ENCODE peak calls at places on chromosomes 13 and 19, in four cellular contexts. O, I, S and H are unnamed samples.

GRCh38 chr19:45577111-45577905 is 7.3 kb downstream of the OPA3 start:
- DNase-seq in O (peak), I (peak), S (peak), H (peak)

GRCh38 chr13:25335856-25336255 is 34.4 kb downstream of the NUP58 start:
- DNase-seq in O (no peak), I (peak), S (peak), H (no peak)

GRCh38 chr19:33796164-33797100 is at the start of gene KCTD15:
- DNase-seq in O (no peak), I (peak), S (peak), H (no peak)

GRCh38 chr13:88656751-88657150 is 985.6 kb downstream of the SLITRK5 start:
- DNase-seq in O (no peak), I (no peak), S (no peak), H (no peak)

GRCh38 chr13:48626077-48626449 is 27.7 kb upstream of the CYSLTR2 start:
- DNase-seq in O (no peak), I (no peak), S (peak), H (no peak)

GRCh38 chr19:54449701-54450069 is 686 bp downstream of the LENG8 start:
- DNase-seq in O (no peak), I (peak), S (peak), H (no peak)

GRCh38 chr19:6677924-6678689 is 8.1 kb upstream of the TNFSF14 start:
- DNase-seq in O (no peak), I (peak), S (peak), H (no peak)

GRCh38 chr19:50690439-50690838 is 29.2 kb downstream of the SHANK1 start:
- DNase-seq in O (no peak), I (no peak), S (no peak), H (no peak)

GRCh38 chr19:8161135-8161646 is 11.8 kb upstream of the FBN3 start:
- DNase-seq in O (no peak), I (no peak), S (peak), H (no peak)

GRCh38 chr19:38640368-38640767 is 7.1 kb upstream of the ACTN4 start:
- DNase-seq in O (no peak), I (no peak), S (no peak), H (no peak)

GRCh38 chr13:63625869-63626268 is 2210.2 kb upstream of the PCDH20 start:
- DNase-seq in O (no peak), I (no peak), S (no peak), H (peak)

GRCh38 chr19:13880059-13880672 is 3.2 kb downstream of the NANOS3 start:
- DNase-seq in O (peak), I (peak), S (peak), H (peak)

GRCh38 chr13:102873653-102874052 is 27.8 kb downstream of the ERCC5 start:
- DNase-seq in O (no peak), I (peak), S (peak), H (peak)

GRCh38 chr13:70841240-70842061 is 733.2 kb upstream of the KLHL1 start:
- DNase-seq in O (no peak), I (no peak), S (no peak), H (no peak)

GRCh38 chr19:17323274-17323972 is 11.2 kb downstream of the ANO8 start:
- DNase-seq in O (no peak), I (no peak), S (no peak), H (no peak)

GRCh38 chr13:62627226-62627625 is 1211.6 kb upstream of the PCDH20 start:
- DNase-seq in O (no peak), I (no peak), S (no peak), H (no peak)

GRCh38 chr13:91185294-91185863 is 162.1 kb upstream of the MIR17HG start:
- DNase-seq in O (no peak), I (peak), S (peak), H (peak)

GRCh38 chr19:40313229-40313983 is 28.3 kb upstream of the AKT2 start:
- DNase-seq in O (no peak), I (no peak), S (no peak), H (no peak)

GRCh38 chr19:16860118-16860517 is 28.7 kb upstream of the F2RL3 start:
- DNase-seq in O (no peak), I (no peak), S (no peak), H (no peak)

GRCh38 chr19:55250262-55251036 is 8.4 kb downstream of the PPP6R1 start:
- DNase-seq in O (no peak), I (no peak), S (no peak), H (no peak)

GRCh38 chr19:45161715-45162463 is 1.1 kb upstream of the NKPD1 start:
- DNase-seq in O (no peak), I (peak), S (peak), H (no peak)

GRCh38 chr13:35157143-35157755 is 215.2 kb downstream of the NBEA start:
- DNase-seq in O (peak), I (peak), S (peak), H (peak)

GRCh38 chr13:62294210-62294609 is 878.6 kb upstream of the PCDH20 start:
- DNase-seq in O (no peak), I (no peak), S (no peak), H (peak)

GRCh38 chr19:12723383-12723642 is 419 bp downstream of the TNPO2 start:
- DNase-seq in O (no peak), I (peak), S (no peak), H (no peak)

DNA sequence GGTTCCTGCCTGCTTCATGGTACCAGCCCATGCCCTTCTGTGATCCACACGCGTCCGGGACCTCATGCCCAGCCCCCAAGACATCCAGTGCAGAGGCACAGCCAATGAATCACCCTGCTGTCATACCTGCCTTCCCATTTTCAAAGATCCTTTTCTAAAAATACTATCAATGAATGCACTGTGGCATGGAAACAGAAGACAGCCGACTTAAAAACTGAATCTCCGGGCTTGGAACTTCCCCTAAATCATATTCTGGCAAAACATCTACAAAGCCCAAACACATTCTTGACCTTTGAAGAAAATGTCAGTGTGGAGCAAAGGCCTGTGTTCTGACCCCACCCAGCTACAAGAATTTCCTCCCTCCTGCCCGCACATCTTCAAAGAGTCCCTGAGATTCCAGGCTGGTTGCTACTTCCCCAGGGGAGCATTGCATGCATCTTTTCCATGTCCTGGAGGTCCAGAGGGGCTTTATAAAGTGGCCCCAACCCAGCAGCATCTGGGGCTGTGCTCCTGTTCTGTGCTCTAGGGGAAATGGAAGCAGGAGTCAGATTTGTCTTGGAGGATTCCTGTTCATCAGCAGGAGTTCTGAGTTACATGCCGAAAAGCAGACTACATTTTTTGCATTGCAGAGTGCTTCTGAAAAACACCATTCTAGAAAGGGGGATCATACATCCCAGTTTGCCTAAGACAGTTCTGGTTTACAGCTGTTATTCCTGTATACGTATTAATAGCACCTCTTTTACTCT is 135.2 kb downstream of the USP12 start:
- DNase-seq in O (no peak), I (peak), S (peak), H (peak)
- H3K27ac ChIP-seq in O (peak), I (no peak), S (no peak), H (peak)

GRCh38 chr13:114069376-114070097 is 62.9 kb downstream of the RASA3 start:
- DNase-seq in O (peak), I (no peak), S (no peak), H (no peak)
- H3K27ac ChIP-seq in O (peak), I (peak), S (no peak), H (peak)

DNA sequence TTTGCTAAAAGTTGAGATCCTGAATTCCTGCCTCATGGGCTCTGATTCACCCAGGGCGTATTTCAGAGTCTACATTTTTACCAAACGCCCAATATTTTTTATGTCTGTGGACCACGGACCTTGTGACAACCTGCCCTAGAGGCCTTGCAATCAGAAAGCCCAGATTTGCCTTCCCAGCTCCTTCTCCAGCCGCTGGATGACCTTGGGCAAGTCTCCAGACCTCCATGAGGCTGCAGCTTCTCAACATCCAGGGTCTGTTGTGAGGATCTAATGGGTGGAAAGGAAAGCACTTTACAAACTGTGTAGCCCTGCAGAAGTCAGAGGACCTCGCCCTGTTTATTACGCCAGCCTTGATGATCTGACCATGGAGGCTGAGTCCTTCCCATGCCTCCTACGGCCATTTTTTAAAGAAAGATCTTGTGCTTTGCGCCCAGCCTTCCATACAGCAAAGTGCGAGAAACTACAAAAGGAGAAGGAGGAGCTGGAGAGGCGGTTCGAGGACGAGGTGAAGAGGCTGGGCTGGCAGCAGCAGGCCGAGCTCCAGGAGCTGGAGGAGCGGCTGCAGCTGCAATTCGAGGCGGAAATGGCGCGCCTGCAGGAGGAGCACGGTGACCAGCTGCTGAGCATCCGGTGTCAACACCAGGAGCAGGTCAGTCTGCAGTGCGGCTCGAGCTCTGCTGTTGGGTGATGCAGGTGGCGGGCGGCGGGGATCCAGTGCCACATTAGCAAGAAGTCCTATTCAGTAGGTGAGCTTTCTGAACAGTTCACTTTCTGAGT is 115.6 kb downstream of the SLC7A1 start:
- DNase-seq in O (no peak), I (no peak), S (peak), H (no peak)
- H3K27ac ChIP-seq in O (no peak), I (no peak), S (no peak), H (no peak)

DNA sequence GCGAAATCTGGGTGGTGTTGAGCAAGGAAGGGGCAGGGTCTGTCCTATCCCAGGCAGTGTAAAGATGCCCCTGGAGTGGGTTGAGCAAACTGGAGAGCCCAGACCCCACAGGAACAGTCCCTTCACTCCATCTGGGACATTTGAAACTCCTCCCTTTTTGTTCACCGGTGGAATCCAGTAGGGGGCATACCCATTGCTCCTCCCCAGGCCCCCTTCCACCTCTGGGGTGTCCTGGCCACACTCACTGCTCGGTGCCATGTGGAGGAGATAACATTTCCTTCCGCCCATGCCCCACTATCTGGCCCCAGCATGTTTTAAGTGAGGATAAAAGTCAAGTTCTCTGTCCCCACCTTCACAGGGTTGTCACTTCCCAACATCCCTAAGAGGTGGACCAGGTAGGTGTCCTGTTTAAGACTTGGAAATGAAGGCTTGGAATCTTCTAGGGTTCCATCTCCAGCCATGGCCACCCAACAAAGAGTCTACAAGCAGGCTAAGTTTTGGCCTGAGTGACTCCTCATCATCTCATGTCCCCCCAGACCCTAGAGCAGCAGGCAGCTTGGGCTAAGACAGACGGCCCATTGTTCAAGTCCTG is 9.2 kb downstream of the ZNF526 start:
- DNase-seq in O (no peak), I (no peak), S (no peak), H (no peak)
- H3K27ac ChIP-seq in O (no peak), I (peak), S (peak), H (peak)

GRCh38 chr13:113848431-113849260 is 15.2 kb downstream of the GAS6 start:
- DNase-seq in O (peak), I (no peak), S (no peak), H (peak)
- H3K27ac ChIP-seq in O (peak), I (peak), S (no peak), H (peak)

DNA sequence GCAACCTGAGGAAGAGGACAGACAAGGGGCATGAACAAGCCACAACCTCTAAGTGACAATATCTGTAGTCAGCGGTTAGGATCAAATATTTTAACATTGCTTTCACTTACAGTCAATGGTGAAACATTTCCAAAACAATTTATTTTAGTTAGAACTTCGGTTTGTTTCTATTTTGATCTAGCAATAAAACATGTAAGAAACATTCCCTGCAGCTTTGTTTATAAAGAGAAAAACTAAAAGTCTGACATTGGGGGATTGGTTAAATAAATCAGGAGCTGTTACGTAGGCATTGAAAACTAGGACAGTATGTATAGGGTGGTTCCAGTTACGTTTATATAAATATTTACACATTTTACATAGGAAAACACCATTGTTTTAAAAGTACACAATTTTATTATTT is 3.4 kb downstream of the URI1 start:
- DNase-seq in O (no peak), I (peak), S (no peak), H (no peak)
- H3K27ac ChIP-seq in O (no peak), I (peak), S (peak), H (no peak)

DNA sequence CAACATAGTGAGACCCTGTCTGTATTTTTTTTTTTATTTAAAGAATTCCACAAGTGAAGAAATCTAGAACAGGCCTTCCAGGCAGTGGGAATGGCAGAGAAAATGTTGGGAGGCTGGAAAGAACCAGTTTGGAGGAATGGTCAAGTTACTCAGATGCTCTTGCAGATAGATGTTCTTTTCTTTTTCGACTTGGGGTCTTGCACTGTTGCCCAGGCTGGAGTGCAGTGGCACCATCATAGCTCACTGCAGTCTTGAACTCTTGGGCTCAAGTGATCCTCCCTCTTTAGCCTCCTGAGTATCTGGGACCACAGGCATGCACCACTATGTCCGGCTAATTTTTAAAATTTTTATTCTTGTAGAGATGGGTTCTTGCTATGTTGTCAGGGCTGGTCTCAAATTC is 662 bp downstream of the C5AR1 start:
- DNase-seq in O (no peak), I (no peak), S (no peak), H (no peak)
- H3K27ac ChIP-seq in O (peak), I (no peak), S (no peak), H (peak)

DNA sequence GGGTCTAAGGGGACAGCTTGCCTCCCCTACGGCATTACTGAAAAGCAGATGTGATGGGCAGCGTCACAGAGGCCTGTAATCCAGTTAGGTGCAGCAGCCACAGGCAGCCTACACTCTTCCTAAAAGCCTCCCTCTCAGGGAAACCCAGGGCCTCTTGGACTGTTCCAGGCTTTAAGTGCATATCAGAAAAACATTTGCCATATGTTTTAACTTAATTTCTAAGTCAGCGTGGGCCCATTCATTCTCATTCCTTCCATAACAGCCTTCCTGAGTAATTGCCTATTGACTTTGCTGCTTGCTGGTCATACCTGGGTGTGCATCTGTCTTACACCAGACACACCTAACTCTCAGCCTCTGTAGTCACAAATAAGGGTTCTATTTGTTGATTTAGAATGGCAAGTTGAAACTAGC is 135.6 kb upstream of the SERP2 start:
- DNase-seq in O (no peak), I (peak), S (peak), H (peak)
- H3K27ac ChIP-seq in O (peak), I (peak), S (no peak), H (peak)

DNA sequence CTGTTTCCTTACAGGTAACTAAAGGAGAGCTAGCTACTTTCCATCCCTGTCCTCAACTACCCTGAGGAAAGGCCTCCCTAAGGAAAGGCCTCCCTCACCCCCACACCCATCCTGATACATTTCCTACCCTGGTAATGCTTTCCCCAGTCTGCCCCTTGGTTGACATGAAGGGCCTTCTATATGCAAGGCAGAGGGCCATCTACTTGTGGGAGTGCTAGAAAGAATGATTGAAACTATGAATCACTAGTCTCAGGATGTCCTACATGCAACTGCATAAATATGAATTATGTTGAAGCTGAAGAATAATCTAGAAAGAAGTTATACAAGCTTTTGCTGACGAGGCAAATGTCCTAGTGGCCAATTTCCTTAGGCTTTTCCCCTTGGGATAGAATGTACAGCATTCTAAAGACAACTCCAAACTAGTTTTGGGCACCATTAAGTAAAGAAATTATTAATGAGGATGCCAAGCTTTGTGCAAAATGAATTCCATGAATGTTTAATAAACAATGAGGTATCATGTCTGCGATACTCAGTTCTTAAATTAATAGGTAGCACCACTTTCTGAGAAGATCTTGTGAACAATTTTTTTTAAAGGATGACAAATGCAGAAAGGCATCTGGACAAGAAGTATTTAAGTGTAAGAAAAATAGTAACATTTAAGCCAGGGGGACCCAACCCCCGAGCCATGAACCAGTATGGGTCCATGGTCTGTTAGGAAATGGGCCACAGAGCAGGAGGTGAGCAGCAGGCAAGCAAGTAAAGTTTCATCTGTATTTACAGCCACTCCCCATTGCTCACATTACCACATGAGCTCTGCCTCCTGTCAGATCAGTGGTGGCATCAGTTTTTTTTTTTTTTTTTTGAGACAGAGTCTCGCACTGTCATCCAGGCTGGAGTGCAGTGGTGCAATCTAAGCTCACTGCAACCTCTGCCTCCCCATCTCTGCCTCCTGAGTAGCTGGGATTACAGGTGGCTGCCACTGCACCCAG is 223.0 kb downstream of the LHFPL6 start:
- DNase-seq in O (no peak), I (peak), S (no peak), H (no peak)
- H3K27ac ChIP-seq in O (no peak), I (no peak), S (no peak), H (no peak)

GRCh38 chr13:44449999-44450821 is 76.6 kb downstream of the SERP2 start:
- DNase-seq in O (no peak), I (no peak), S (no peak), H (peak)

GRCh38 chr13:44451109-44451508 is 77.5 kb downstream of the SERP2 start:
- DNase-seq in O (no peak), I (no peak), S (no peak), H (no peak)

GRCh38 chr13:44452418-44452817 is 78.8 kb downstream of the SERP2 start:
- DNase-seq in O (no peak), I (no peak), S (no peak), H (no peak)

GRCh38 chr13:44453881-44454280 is 80.3 kb downstream of the SERP2 start:
- DNase-seq in O (no peak), I (no peak), S (no peak), H (no peak)

DNA sequence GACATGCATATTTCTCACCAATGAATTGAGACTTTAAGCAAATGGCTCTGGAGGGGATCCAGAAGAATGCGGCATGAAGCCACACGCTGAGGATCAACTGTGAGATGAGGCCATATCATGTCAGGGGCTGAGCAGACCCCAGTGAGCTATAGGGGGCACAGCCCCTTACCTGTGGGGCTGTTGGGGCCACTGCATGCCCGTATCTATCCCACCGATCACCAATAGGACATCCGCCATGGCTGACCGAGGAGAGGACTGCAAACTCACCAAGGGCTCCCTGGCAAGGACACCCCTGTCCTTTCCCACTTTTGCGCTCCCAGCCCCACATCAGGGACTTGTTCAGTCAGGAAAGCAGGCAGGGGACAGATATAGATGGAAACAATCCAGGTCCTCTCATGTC is 78.0 kb downstream of the SERP2 start:
- DNase-seq in O (no peak), I (no peak), S (no peak), H (no peak)
- H3K27ac ChIP-seq in O (no peak), I (no peak), S (no peak), H (no peak)